ENCODE peak calls at places on chromosomes 12 and 14, in seven cellular contexts. X is left ventricle myocardium inferior; I is tibial nerve; W is lower lobe of right lung; H is HCT116; C is hepatocyte; P is CD8-positive, alpha-beta memory T cell. U is an unnamed sample.

GRCh38 chr12:291153-291723 is 28.6 kb upstream of the SLC6A13 start:
- DNase-seq in X (no peak), I (no peak), W (no peak), H (no peak), C (no peak), P (no peak), U (no peak)

GRCh38 chr14:34104750-34105397 is 154.0 kb upstream of the EGLN3 start:
- DNase-seq in X (no peak), I (no peak), W (no peak), H (no peak), C (no peak), P (no peak), U (no peak)

GRCh38 chr12:38639625-38640024 is 265.8 kb downstream of the CPNE8 start:
- DNase-seq in X (no peak), I (no peak), W (no peak), H (no peak), C (no peak), P (no peak), U (no peak)

GRCh38 chr12:3218150-3218845 is 141.1 kb downstream of the TSPAN9 start:
- DNase-seq in X (peak; percentile 85), I (peak; percentile 67), W (peak; percentile 59), H (no peak), C (peak; percentile 70), P (no peak), U (no peak)

GRCh38 chr14:101862177-101862576 is 100.7 kb downstream of the PPP2R5C start:
- DNase-seq in X (no peak), I (no peak), W (no peak), H (no peak), C (no peak), P (no peak), U (no peak)

GRCh38 chr12:90951418-90952110 is 3.4 kb downstream of the CCER1 start:
- DNase-seq in X (no peak), I (no peak), W (no peak), H (no peak), C (no peak), P (no peak), U (no peak)

GRCh38 chr14:94582199-94582750 is 1.0 kb downstream of the SERPINA5 start:
- DNase-seq in X (no peak), I (no peak), W (no peak), H (no peak), C (no peak), P (no peak), U (no peak)

GRCh38 chr14:58941666-58942065 is 246.8 kb upstream of the DAAM1 start:
- DNase-seq in X (no peak), I (no peak), W (no peak), H (no peak), C (no peak), P (no peak), U (no peak)

GRCh38 chr14:50263321-50263720 is 31.9 kb upstream of the SOS2 start:
- DNase-seq in X (no peak), I (no peak), W (no peak), H (no peak), C (no peak), P (no peak), U (no peak)

GRCh38 chr12:92968201-92968813 is 39.2 kb upstream of the EEA1 start:
- DNase-seq in X (no peak), I (no peak), W (no peak), H (no peak), C (no peak), P (no peak), U (no peak)

GRCh38 chr12:68240975-68241374 is 12.4 kb downstream of the IL22 start:
- DNase-seq in X (no peak), I (no peak), W (no peak), H (no peak), C (peak; percentile 16), P (peak; percentile 45), U (no peak)

GRCh38 chr14:75724414-75725204 is 63.6 kb downstream of the TTLL5 start:
- DNase-seq in X (peak; percentile 41), I (no peak), W (no peak), H (no peak), C (no peak), P (no peak), U (no peak)

GRCh38 chr14:73797540-73797925 is 54.1 kb upstream of the PTGR2 start:
- DNase-seq in X (no peak), I (no peak), W (no peak), H (no peak), C (no peak), P (no peak), U (no peak)

GRCh38 chr14:92613008-92613658 is 99.6 kb downstream of the RIN3 start:
- DNase-seq in X (peak; percentile 33), I (no peak), W (peak; percentile 71), H (no peak), C (no peak), P (peak; percentile 71), U (peak; percentile 19)

GRCh38 chr14:101875726-101876268 is 88.6 kb upstream of the DYNC1H1 start:
- DNase-seq in X (no peak), I (no peak), W (no peak), H (no peak), C (no peak), P (no peak), U (no peak)

GRCh38 chr12:117622741-117623140 is 261.3 kb upstream of the NOS1 start:
- DNase-seq in X (no peak), I (no peak), W (no peak), H (no peak), C (no peak), P (no peak), U (no peak)

GRCh38 chr14:69696633-69697557 is 70.0 kb upstream of the SRSF5 start:
- DNase-seq in X (no peak), I (no peak), W (no peak), H (no peak), C (no peak), P (no peak), U (no peak)

GRCh38 chr12:124975276-124975675 is 13.7 kb downstream of the DHX37 start:
- DNase-seq in X (no peak), I (no peak), W (no peak), H (no peak), C (no peak), P (no peak), U (no peak)

GRCh38 chr12:28189774-28190320 is 409 bp upstream of the CCDC91 start:
- DNase-seq in X (no peak), I (no peak), W (no peak), H (no peak), C (peak; percentile 6), P (no peak), U (no peak)

GRCh38 chr12:28191018-28191595 is 851 bp downstream of the CCDC91 start:
- DNase-seq in X (no peak), I (no peak), W (no peak), H (no peak), C (no peak), P (no peak), U (peak; percentile 25)

GRCh38 chr12:28192145-28192544 is 1.9 kb downstream of the CCDC91 start:
- DNase-seq in X (no peak), I (no peak), W (no peak), H (no peak), C (no peak), P (no peak), U (no peak)

GRCh38 chr12:28191690-28192089 is 1.4 kb downstream of the CCDC91 start:
- DNase-seq in X (no peak), I (no peak), W (no peak), H (no peak), C (no peak), P (peak; percentile 52), U (peak; percentile 22)

GRCh38 chr12:28190321-28191017 is at the start of gene CCDC91:
- DNase-seq in X (peak; percentile 85), I (peak; percentile 71), W (peak; percentile 91), H (peak; percentile 35), C (peak; percentile 93), P (peak; percentile 94), U (peak; percentile 90)
- H3K4me1 ChIP-seq in X (peaks cover 25% of the 10 kb centered on the region), I (no peaks in the 10 kb centered on the region), W (peaks cover 21% of the 10 kb centered on the region), H (peaks cover 9% of the 10 kb centered on the region), C (peaks cover 11% of the 10 kb centered on the region), P (peaks cover 30% of the 10 kb centered on the region), U (peaks cover 9% of the 10 kb centered on the region)

GRCh38 chr14:24418492-24418873 is 11.0 kb downstream of the CBLN3 start:
- DNase-seq in X (no peak), I (no peak), W (no peak), H (no peak), C (no peak), P (no peak), U (no peak)

GRCh38 chr14:24416932-24417619 is 12.4 kb downstream of the CBLN3 start:
- DNase-seq in X (no peak), I (no peak), W (no peak), H (no peak), C (no peak), P (no peak), U (no peak)

GRCh38 chr14:24416254-24416931 is 13.1 kb downstream of the CBLN3 start:
- DNase-seq in X (no peak), I (no peak), W (no peak), H (no peak), C (no peak), P (no peak), U (no peak)

GRCh38 chr14:24415421-24416253 is 13.8 kb downstream of the CBLN3 start:
- DNase-seq in X (no peak), I (no peak), W (no peak), H (no peak), C (no peak), P (no peak), U (no peak)

GRCh38 chr14:24417832-24418491 is 11.5 kb downstream of the CBLN3 start:
- DNase-seq in X (no peak), I (no peak), W (no peak), H (no peak), C (no peak), P (no peak), U (no peak)
- H3K27ac ChIP-seq in X (no peak overlapping the region), I (no peak overlapping the region), W (no peak overlapping the region), H (no peak overlapping the region), C (no peak overlapping the region), P (no peak overlapping the region), U (no peak overlapping the region)

GRCh38 chr12:123614531-123614930 is 12.6 kb downstream of the DDX55 start:
- DNase-seq in X (no peak), I (no peak), W (no peak), H (no peak), C (no peak), P (no peak), U (no peak)
- H3K36me3 ChIP-seq in X (peaks cover 97% of the 10 kb centered on the region), I (peaks cover 45% of the 10 kb centered on the region), W (peaks cover 100% of the 10 kb centered on the region), H (peaks cover 84% of the 10 kb centered on the region), C (no peaks in the 10 kb centered on the region), P (peaks cover 67% of the 10 kb centered on the region), U (peaks cover 82% of the 10 kb centered on the region)

GRCh38 chr14:37618498-37619041 is 23.1 kb downstream of the TTC6 start:
- DNase-seq in X (no peak), I (no peak), W (no peak), H (no peak), C (no peak), P (no peak), U (no peak)

GRCh38 chr14:37616853-37617252 is 21.4 kb downstream of the TTC6 start:
- DNase-seq in X (no peak), I (no peak), W (no peak), H (no peak), C (no peak), P (no peak), U (no peak)

GRCh38 chr14:37617864-37618365 is 22.5 kb downstream of the TTC6 start:
- DNase-seq in X (no peak), I (no peak), W (no peak), H (no peak), C (no peak), P (no peak), U (no peak)

GRCh38 chr14:37610945-37611523 is 15.6 kb downstream of the TTC6 start:
- DNase-seq in X (no peak), I (no peak), W (no peak), H (no peak), C (no peak), P (no peak), U (no peak)

GRCh38 chr14:37615582-37616289 is 20.3 kb downstream of the TTC6 start:
- DNase-seq in X (no peak), I (no peak), W (no peak), H (no peak), C (no peak), P (no peak), U (no peak)
- H3K4me1 ChIP-seq in X (no peaks in the 10 kb centered on the region), I (no peaks in the 10 kb centered on the region), W (no peaks in the 10 kb centered on the region), H (no peaks in the 10 kb centered on the region), C (no peaks in the 10 kb centered on the region), P (no peaks in the 10 kb centered on the region), U (no peaks in the 10 kb centered on the region)